ENCODE peak calls at places on chromosomes 3 and 15, in five cellular contexts. One of them, this sample, is unnamed.

GRCh38 chr3:184155644-184156521 is 706 bp downstream of the DVL3 start:
- DNase-seq in WERI-Rb-1: peak; percentile 33
- DNase-seq in ovary: no peak
- DNase-seq in uterus: peak; percentile 44
- DNase-seq in astrocyte of the cerebellum: no peak
- DNase-seq in this sample: no peak

GRCh38 chr15:58910456-58910855 is 23.0 kb downstream of the SLTM start:
- DNase-seq in WERI-Rb-1: no peak
- DNase-seq in ovary: no peak
- DNase-seq in uterus: no peak
- DNase-seq in astrocyte of the cerebellum: no peak
- DNase-seq in this sample: no peak

GRCh38 chr15:100722551-100723322 is 120.3 kb downstream of the ASB7 start:
- DNase-seq in WERI-Rb-1: no peak
- DNase-seq in ovary: no peak
- DNase-seq in uterus: no peak
- DNase-seq in astrocyte of the cerebellum: no peak
- DNase-seq in this sample: no peak

GRCh38 chr3:81790117-81790516 is 28.7 kb upstream of the GBE1 start:
- DNase-seq in WERI-Rb-1: no peak
- DNase-seq in ovary: no peak
- DNase-seq in uterus: no peak
- DNase-seq in astrocyte of the cerebellum: no peak
- DNase-seq in this sample: no peak

GRCh38 chr15:47820047-47820779 is 102.9 kb downstream of the SEMA6D start:
- DNase-seq in WERI-Rb-1: no peak
- DNase-seq in ovary: peak; percentile 27
- DNase-seq in uterus: no peak
- DNase-seq in astrocyte of the cerebellum: no peak
- DNase-seq in this sample: no peak

GRCh38 chr3:108477511-108478147 is 32.8 kb downstream of the MYH15 start:
- DNase-seq in WERI-Rb-1: peak; percentile 70
- DNase-seq in ovary: peak; percentile 29
- DNase-seq in uterus: peak; percentile 20
- DNase-seq in astrocyte of the cerebellum: peak; percentile 60
- DNase-seq in this sample: peak; percentile 49

GRCh38 chr15:72057548-72058091 is 60.3 kb downstream of the MYO9A start:
- DNase-seq in WERI-Rb-1: no peak
- DNase-seq in ovary: no peak
- DNase-seq in uterus: no peak
- DNase-seq in astrocyte of the cerebellum: no peak
- DNase-seq in this sample: no peak

GRCh38 chr15:81073796-81074195 is 60.3 kb upstream of the CFAP161 start:
- DNase-seq in WERI-Rb-1: no peak
- DNase-seq in ovary: no peak
- DNase-seq in uterus: no peak
- DNase-seq in astrocyte of the cerebellum: peak; percentile 3
- DNase-seq in this sample: no peak

GRCh38 chr3:35644461-35644860 is 5.1 kb downstream of the ARPP21 start:
- DNase-seq in WERI-Rb-1: no peak
- DNase-seq in ovary: no peak
- DNase-seq in uterus: no peak
- DNase-seq in astrocyte of the cerebellum: no peak
- DNase-seq in this sample: no peak

GRCh38 chr3:101950985-101951733 is 101.8 kb downstream of the NFKBIZ start:
- DNase-seq in WERI-Rb-1: no peak
- DNase-seq in ovary: no peak
- DNase-seq in uterus: no peak
- DNase-seq in astrocyte of the cerebellum: no peak
- DNase-seq in this sample: no peak

GRCh38 chr15:56917652-56918045 is 795 bp upstream of the TCF12 start:
- DNase-seq in WERI-Rb-1: no peak
- DNase-seq in ovary: no peak
- DNase-seq in uterus: no peak
- DNase-seq in astrocyte of the cerebellum: no peak
- DNase-seq in this sample: no peak

GRCh38 chr15:78626611-78627010 is 5.8 kb upstream of the CHRNA3 start:
- DNase-seq in WERI-Rb-1: peak; percentile 55
- DNase-seq in ovary: no peak
- DNase-seq in uterus: no peak
- DNase-seq in astrocyte of the cerebellum: no peak
- DNase-seq in this sample: no peak

GRCh38 chr15:91224750-91225380 is 124.8 kb downstream of the SV2B start:
- DNase-seq in WERI-Rb-1: peak; percentile 39
- DNase-seq in ovary: no peak
- DNase-seq in uterus: no peak
- DNase-seq in astrocyte of the cerebellum: no peak
- DNase-seq in this sample: no peak

GRCh38 chr3:138458774-138459499 is 24.5 kb downstream of the ESYT3 start:
- DNase-seq in WERI-Rb-1: no peak
- DNase-seq in ovary: no peak
- DNase-seq in uterus: no peak
- DNase-seq in astrocyte of the cerebellum: no peak
- DNase-seq in this sample: no peak

GRCh38 chr15:59176653-59177444 is 29.8 kb upstream of the LDHAL6B start:
- DNase-seq in WERI-Rb-1: no peak
- DNase-seq in ovary: no peak
- DNase-seq in uterus: no peak
- DNase-seq in astrocyte of the cerebellum: no peak
- DNase-seq in this sample: no peak

GRCh38 chr3:43405888-43406636 is 119.7 kb downstream of the SNRK start:
- DNase-seq in WERI-Rb-1: no peak
- DNase-seq in ovary: no peak
- DNase-seq in uterus: no peak
- DNase-seq in astrocyte of the cerebellum: peak; percentile 72
- DNase-seq in this sample: no peak

GRCh38 chr3:36944012-36944640 is 728 bp downstream of the TRANK1 start:
- DNase-seq in WERI-Rb-1: peak; percentile 19
- DNase-seq in ovary: peak; percentile 75
- DNase-seq in uterus: peak; percentile 56
- DNase-seq in astrocyte of the cerebellum: peak; percentile 15
- DNase-seq in this sample: no peak

GRCh38 chr15:79076661-79077060 is 13.9 kb downstream of the RASGRF1 start:
- DNase-seq in WERI-Rb-1: no peak
- DNase-seq in ovary: no peak
- DNase-seq in uterus: no peak
- DNase-seq in astrocyte of the cerebellum: no peak
- DNase-seq in this sample: no peak

GRCh38 chr3:79618883-79619282 is 148.9 kb downstream of the ROBO1 start:
- DNase-seq in WERI-Rb-1: no peak
- DNase-seq in ovary: no peak
- DNase-seq in uterus: no peak
- DNase-seq in astrocyte of the cerebellum: no peak
- DNase-seq in this sample: no peak

GRCh38 chr3:109336272-109336957 is 931 bp downstream of the DPPA4 start:
- DNase-seq in WERI-Rb-1: no peak
- DNase-seq in ovary: no peak
- DNase-seq in uterus: no peak
- DNase-seq in astrocyte of the cerebellum: no peak
- DNase-seq in this sample: no peak

GRCh38 chr15:66359740-66360139 is 3.3 kb upstream of the TIPIN start:
- DNase-seq in WERI-Rb-1: no peak
- DNase-seq in ovary: no peak
- DNase-seq in uterus: no peak
- DNase-seq in astrocyte of the cerebellum: no peak
- DNase-seq in this sample: no peak

GRCh38 chr3:196942915-196943277 is 568 bp upstream of the NCBP2 start:
- DNase-seq in WERI-Rb-1: no peak
- DNase-seq in ovary: no peak
- DNase-seq in uterus: no peak
- DNase-seq in astrocyte of the cerebellum: no peak
- DNase-seq in this sample: no peak

GRCh38 chr3:48016336-48016973 is at the start of gene MAP4:
- DNase-seq in WERI-Rb-1: no peak
- DNase-seq in ovary: no peak
- DNase-seq in uterus: no peak
- DNase-seq in astrocyte of the cerebellum: no peak
- DNase-seq in this sample: no peak

GRCh38 chr15:92921215-92922131 is 21.3 kb downstream of the CHD2 start:
- DNase-seq in WERI-Rb-1: no peak
- DNase-seq in ovary: no peak
- DNase-seq in uterus: no peak
- DNase-seq in astrocyte of the cerebellum: no peak
- DNase-seq in this sample: no peak

GRCh38 chr3:46668116-46668515 is 25.4 kb downstream of the ALS2CL start:
- DNase-seq in WERI-Rb-1: no peak
- DNase-seq in ovary: no peak
- DNase-seq in uterus: peak; percentile 9
- DNase-seq in astrocyte of the cerebellum: no peak
- DNase-seq in this sample: no peak

GRCh38 chr3:100590114-100590839 is 19.1 kb upstream of the ADGRG7 start:
- DNase-seq in WERI-Rb-1: peak; percentile 59
- DNase-seq in ovary: peak; percentile 38
- DNase-seq in uterus: peak; percentile 77
- DNase-seq in astrocyte of the cerebellum: peak; percentile 64
- DNase-seq in this sample: peak; percentile 44

GRCh38 chr3:46162975-46163550 is 45.0 kb downstream of the CCR1 start:
- DNase-seq in WERI-Rb-1: no peak
- DNase-seq in ovary: no peak
- DNase-seq in uterus: no peak
- DNase-seq in astrocyte of the cerebellum: no peak
- DNase-seq in this sample: no peak

GRCh38 chr15:79133309-79133708 is 42.7 kb upstream of the RASGRF1 start:
- DNase-seq in WERI-Rb-1: no peak
- DNase-seq in ovary: no peak
- DNase-seq in uterus: no peak
- DNase-seq in astrocyte of the cerebellum: no peak
- DNase-seq in this sample: no peak

GRCh38 chr15:81481326-81481725 is 107.3 kb upstream of the TMC3 start:
- DNase-seq in WERI-Rb-1: no peak
- DNase-seq in ovary: no peak
- DNase-seq in uterus: no peak
- DNase-seq in astrocyte of the cerebellum: no peak
- DNase-seq in this sample: no peak

GRCh38 chr3:182139627-182140357 is 428.1 kb downstream of the SOX2 start:
- DNase-seq in WERI-Rb-1: no peak
- DNase-seq in ovary: no peak
- DNase-seq in uterus: no peak
- DNase-seq in astrocyte of the cerebellum: no peak
- DNase-seq in this sample: no peak

GRCh38 chr3:32577621-32578556 is 7.2 kb upstream of the DYNC1LI1 start:
- DNase-seq in WERI-Rb-1: no peak
- DNase-seq in ovary: no peak
- DNase-seq in uterus: no peak
- DNase-seq in astrocyte of the cerebellum: no peak
- DNase-seq in this sample: no peak

GRCh38 chr3:195893121-195893449 is 15.3 kb downstream of the TNK2 start:
- DNase-seq in WERI-Rb-1: no peak
- DNase-seq in ovary: no peak
- DNase-seq in uterus: no peak
- DNase-seq in astrocyte of the cerebellum: no peak
- DNase-seq in this sample: no peak

GRCh38 chr3:173660645-173661299 is 263.2 kb downstream of the NLGN1 start:
- DNase-seq in WERI-Rb-1: no peak
- DNase-seq in ovary: no peak
- DNase-seq in uterus: no peak
- DNase-seq in astrocyte of the cerebellum: peak; percentile 16
- DNase-seq in this sample: no peak

GRCh38 chr15:62059108-62059817 is 984 bp downstream of the VPS13C start:
- DNase-seq in WERI-Rb-1: no peak
- DNase-seq in ovary: no peak
- DNase-seq in uterus: no peak
- DNase-seq in astrocyte of the cerebellum: no peak
- DNase-seq in this sample: no peak

GRCh38 chr3:26202169-26202568 is 412.3 kb downstream of the OXSM start:
- DNase-seq in WERI-Rb-1: no peak
- DNase-seq in ovary: no peak
- DNase-seq in uterus: no peak
- DNase-seq in astrocyte of the cerebellum: no peak
- DNase-seq in this sample: no peak

GRCh38 chr3:127851899-127852298 is 29.6 kb upstream of the MGLL start:
- DNase-seq in WERI-Rb-1: peak; percentile 95
- DNase-seq in ovary: no peak
- DNase-seq in uterus: no peak
- DNase-seq in astrocyte of the cerebellum: no peak
- DNase-seq in this sample: no peak

GRCh38 chr3:129003578-129004112 is 2.5 kb downstream of the EFCC1 start:
- DNase-seq in WERI-Rb-1: peak; percentile 64
- DNase-seq in ovary: peak; percentile 58
- DNase-seq in uterus: no peak
- DNase-seq in astrocyte of the cerebellum: no peak
- DNase-seq in this sample: no peak

GRCh38 chr3:162704991-162705390 is 1208.4 kb downstream of the OTOL1 start:
- DNase-seq in WERI-Rb-1: no peak
- DNase-seq in ovary: no peak
- DNase-seq in uterus: no peak
- DNase-seq in astrocyte of the cerebellum: no peak
- DNase-seq in this sample: no peak
- TF ChIP-seq CTCF in WERI-Rb-1: no peak
- TF ChIP-seq CTCF in ovary: no peak
- TF ChIP-seq CTCF in uterus: no peak
- TF ChIP-seq CTCF in astrocyte of the cerebellum: no peak
- TF ChIP-seq CTCF in this sample: no peak

GRCh38 chr3:113183748-113184661 is 27.4 kb upstream of the BOC start:
- DNase-seq in WERI-Rb-1: no peak
- DNase-seq in ovary: no peak
- DNase-seq in uterus: no peak
- DNase-seq in astrocyte of the cerebellum: no peak
- DNase-seq in this sample: no peak

GRCh38 chr3:113186566-113186965 is 24.8 kb upstream of the BOC start:
- DNase-seq in WERI-Rb-1: no peak
- DNase-seq in ovary: no peak
- DNase-seq in uterus: no peak
- DNase-seq in astrocyte of the cerebellum: no peak
- DNase-seq in this sample: no peak

GRCh38 chr3:113185436-113185835 is 25.9 kb upstream of the BOC start:
- DNase-seq in WERI-Rb-1: no peak
- DNase-seq in ovary: no peak
- DNase-seq in uterus: no peak
- DNase-seq in astrocyte of the cerebellum: no peak
- DNase-seq in this sample: no peak
- TF ChIP-seq CTCF in WERI-Rb-1: no peak
- TF ChIP-seq CTCF in ovary: no peak
- TF ChIP-seq CTCF in uterus: no peak
- TF ChIP-seq CTCF in astrocyte of the cerebellum: no peak
- TF ChIP-seq CTCF in this sample: no peak

GRCh38 chr15:75227663-75228280 is 26.1 kb downstream of the C15orf39 start:
- DNase-seq in WERI-Rb-1: no peak
- DNase-seq in ovary: no peak
- DNase-seq in uterus: no peak
- DNase-seq in astrocyte of the cerebellum: no peak
- DNase-seq in this sample: no peak
- TF ChIP-seq CTCF in WERI-Rb-1: no peak
- TF ChIP-seq CTCF in ovary: no peak
- TF ChIP-seq CTCF in uterus: no peak
- TF ChIP-seq CTCF in astrocyte of the cerebellum: no peak
- TF ChIP-seq CTCF in this sample: no peak

DNA sequence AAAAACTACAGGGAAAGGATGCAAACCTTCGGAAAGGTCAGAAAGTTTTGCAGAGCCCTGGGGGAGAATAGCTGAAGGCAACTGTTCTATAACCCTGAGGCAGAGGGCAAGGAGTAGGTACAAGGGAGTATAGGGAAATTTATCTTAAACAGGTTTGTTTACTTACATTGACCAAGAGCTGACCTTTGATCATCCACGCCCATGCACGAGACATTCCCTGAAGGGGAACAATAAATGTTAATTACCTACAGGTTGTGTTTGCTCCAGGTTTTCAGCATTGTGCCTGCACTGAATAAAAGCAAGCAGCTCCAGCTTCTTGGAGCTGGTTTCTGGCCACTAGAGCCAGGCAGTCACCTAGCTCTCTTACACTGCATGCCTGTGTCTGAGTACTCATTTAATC is 524.5 kb upstream of the TGFBR2 start:
- DNase-seq in WERI-Rb-1: no peak
- DNase-seq in ovary: no peak
- DNase-seq in uterus: no peak
- DNase-seq in astrocyte of the cerebellum: no peak
- DNase-seq in this sample: no peak
- TF ChIP-seq CTCF in WERI-Rb-1: no peak
- TF ChIP-seq CTCF in ovary: no peak
- TF ChIP-seq CTCF in uterus: no peak
- TF ChIP-seq CTCF in astrocyte of the cerebellum: no peak
- TF ChIP-seq CTCF in this sample: no peak